ENCODE peak calls at places on chromosomes 12 and 14, in seven cellular contexts. I, L, N, H, S, Q and O are unnamed samples.
A peak's percentile ranks its signal among the peaks of the same experiment; 100 is the strongest.

GRCh38 chr14:67940894-67941455 is 121.4 kb downstream of the RAD51B start:
- DNase-seq in I (no peak), L (peak; percentile 14), N (no peak), H (peak; percentile 61), S (no peak), Q (no peak), O (peak; percentile 83)

GRCh38 chr12:100391856-100392255 is 35.0 kb downstream of the SLC17A8 start:
- DNase-seq in I (no peak), L (no peak), N (no peak), H (no peak), S (no peak), Q (no peak), O (no peak)

GRCh38 chr14:90675399-90675798 is 140.8 kb downstream of the TTC7B start:
- DNase-seq in I (no peak), L (no peak), N (no peak), H (peak; percentile 54), S (no peak), Q (no peak), O (peak; percentile 75)

GRCh38 chr12:40473979-40474378 is 218.3 kb upstream of the CNTN1 start:
- DNase-seq in I (no peak), L (no peak), N (no peak), H (no peak), S (no peak), Q (no peak), O (no peak)

GRCh38 chr12:4293299-4293941 is 19.9 kb downstream of the CCND2 start:
- DNase-seq in I (no peak), L (no peak), N (no peak), H (no peak), S (no peak), Q (no peak), O (no peak)

GRCh38 chr12:7130791-7131501 is 775 bp downstream of the CLSTN3 start:
- DNase-seq in I (peak; percentile 89), L (no peak), N (peak; percentile 79), H (peak; percentile 46), S (no peak), Q (peak; percentile 90), O (peak; percentile 52)

GRCh38 chr14:23364164-23364571 is 804 bp downstream of the EFS start:
- DNase-seq in I (peak; percentile 70), L (peak; percentile 21), N (peak; percentile 86), H (peak; percentile 60), S (no peak), Q (no peak), O (no peak)

GRCh38 chr12:113462880-113463745 is 8.6 kb downstream of the LHX5 start:
- DNase-seq in I (peak; percentile 60), L (peak; percentile 11), N (no peak), H (no peak), S (no peak), Q (no peak), O (no peak)

GRCh38 chr12:110906088-110906487 is 14.3 kb downstream of the MYL2 start:
- DNase-seq in I (no peak), L (no peak), N (no peak), H (no peak), S (no peak), Q (no peak), O (no peak)

GRCh38 chr12:67827820-67828383 is 161.3 kb upstream of the IFNG-AS1 start:
- DNase-seq in I (no peak), L (no peak), N (peak; percentile 78), H (peak; percentile 99), S (no peak), Q (peak; percentile 65), O (peak; percentile 99)

GRCh38 chr14:24576766-24577165 is 716 bp upstream of the CTSG start:
- DNase-seq in I (no peak), L (no peak), N (no peak), H (no peak), S (no peak), Q (no peak), O (no peak)

GRCh38 chr12:4176168-4176567 is 97.4 kb upstream of the CCND2 start:
- DNase-seq in I (no peak), L (no peak), N (no peak), H (no peak), S (no peak), Q (no peak), O (no peak)

GRCh38 chr14:90454041-90455000 is 57.5 kb downstream of the CALM1 start:
- DNase-seq in I (peak; percentile 98), L (peak; percentile 91), N (peak; percentile 99), H (peak; percentile 83), S (peak; percentile 89), Q (peak; percentile 38), O (peak; percentile 62)

GRCh38 chr14:78697341-78697740 is 527.2 kb downstream of the NRXN3 start:
- DNase-seq in I (no peak), L (no peak), N (peak; percentile 48), H (peak; percentile 18), S (no peak), Q (no peak), O (peak; percentile 26)

GRCh38 chr12:6038160-6038559 is 86.3 kb downstream of the VWF start:
- DNase-seq in I (peak; percentile 95), L (peak; percentile 69), N (peak; percentile 94), H (peak; percentile 62), S (peak; percentile 57), Q (peak; percentile 78), O (peak; percentile 76)

GRCh38 chr14:72169521-72169920 is 237.3 kb downstream of the RGS6 start:
- DNase-seq in I (no peak), L (no peak), N (peak; percentile 28), H (no peak), S (no peak), Q (no peak), O (no peak)

GRCh38 chr14:56787530-56787929 is 22.7 kb downstream of the OTX2 start:
- DNase-seq in I (no peak), L (no peak), N (no peak), H (no peak), S (no peak), Q (no peak), O (no peak)

GRCh38 chr14:56782701-56783100 is 27.6 kb downstream of the OTX2 start:
- DNase-seq in I (no peak), L (no peak), N (no peak), H (no peak), S (no peak), Q (no peak), O (no peak)
- H4K8ac ChIP-seq in I (no peak overlapping the region), L (no peak overlapping the region), N (no peak overlapping the region), H (no peak overlapping the region), S (no peak overlapping the region), Q (no peak overlapping the region), O (no peak overlapping the region)

GRCh38 chr12:45105996-45106395 is 55.1 kb upstream of the DBX2 start:
- DNase-seq in I (no peak), L (no peak), N (no peak), H (no peak), S (no peak), Q (no peak), O (no peak)
- H4K8ac ChIP-seq in I (no peak overlapping the region), L (no peak overlapping the region), N (no peak overlapping the region), H (no peak overlapping the region), S (no peak overlapping the region), Q (no peak overlapping the region), O (no peak overlapping the region)

DNA sequence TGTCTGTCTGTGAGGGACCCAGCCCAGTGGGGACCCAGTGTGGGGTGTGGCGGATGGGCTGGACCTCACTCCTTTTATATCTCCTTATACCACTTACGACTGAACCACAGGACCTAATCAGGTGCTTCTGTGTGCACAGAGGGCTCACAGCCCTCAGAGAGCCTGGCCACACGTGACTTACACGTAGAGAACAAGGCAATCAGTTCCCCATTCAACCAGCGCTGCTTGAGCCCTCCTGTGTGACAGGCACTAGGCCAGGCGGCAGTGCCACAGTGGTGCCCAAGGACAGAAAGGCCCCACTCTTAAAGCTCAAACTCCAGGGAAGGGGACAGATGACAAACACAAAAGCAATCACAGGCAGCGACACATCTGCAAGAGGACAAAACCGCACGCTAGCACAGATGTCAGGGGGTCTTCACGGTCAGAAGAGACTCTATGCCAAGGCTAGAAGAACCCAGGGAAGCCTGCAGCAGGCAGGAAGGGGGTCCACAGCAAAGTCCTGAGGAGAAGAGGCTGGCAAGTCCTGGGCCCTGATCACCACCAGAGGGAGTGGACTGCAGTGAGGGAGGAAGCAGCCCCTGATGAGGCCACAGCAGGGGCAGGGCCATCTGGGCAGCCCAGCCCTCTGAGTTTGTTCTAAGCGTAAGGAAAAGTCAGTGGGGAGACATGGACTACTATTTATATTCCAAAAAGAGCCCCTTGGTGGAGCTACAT is 39.3 kb downstream of the SETD3 start:
- DNase-seq in I (peak; percentile 63), L (no peak), N (peak; percentile 75), H (peak; percentile 37), S (no peak), Q (no peak), O (no peak)
- H4K8ac ChIP-seq in I (no peak overlapping the region), L (peak overlapping the region; percentile 33), N (no peak overlapping the region), H (no peak overlapping the region), S (no peak overlapping the region), Q (no peak overlapping the region), O (no peak overlapping the region)

DNA sequence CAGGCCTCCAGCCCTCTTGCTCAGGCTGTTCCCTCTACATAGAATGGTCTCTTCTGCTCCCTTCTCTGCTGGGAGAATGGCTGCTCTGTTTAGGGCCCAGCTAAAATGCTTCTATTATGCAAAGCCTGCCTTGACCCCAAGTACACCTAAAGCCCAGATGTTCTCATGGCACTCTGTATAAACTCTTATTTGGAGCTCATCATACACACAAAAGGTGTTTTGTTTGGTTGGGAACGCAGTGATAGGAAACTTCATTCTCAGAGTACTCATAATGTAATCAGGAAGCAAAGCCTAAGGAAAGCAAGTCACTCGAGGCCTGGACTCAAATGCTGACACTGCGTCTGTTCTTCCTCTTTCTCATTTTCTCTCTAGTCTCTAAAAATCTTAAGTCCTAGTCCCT is 38.2 kb upstream of the SYCP3 start:
- DNase-seq in I (no peak), L (no peak), N (no peak), H (no peak), S (no peak), Q (no peak), O (no peak)
- H4K8ac ChIP-seq in I (no peak overlapping the region), L (no peak overlapping the region), N (no peak overlapping the region), H (no peak overlapping the region), S (no peak overlapping the region), Q (no peak overlapping the region), O (no peak overlapping the region)

DNA sequence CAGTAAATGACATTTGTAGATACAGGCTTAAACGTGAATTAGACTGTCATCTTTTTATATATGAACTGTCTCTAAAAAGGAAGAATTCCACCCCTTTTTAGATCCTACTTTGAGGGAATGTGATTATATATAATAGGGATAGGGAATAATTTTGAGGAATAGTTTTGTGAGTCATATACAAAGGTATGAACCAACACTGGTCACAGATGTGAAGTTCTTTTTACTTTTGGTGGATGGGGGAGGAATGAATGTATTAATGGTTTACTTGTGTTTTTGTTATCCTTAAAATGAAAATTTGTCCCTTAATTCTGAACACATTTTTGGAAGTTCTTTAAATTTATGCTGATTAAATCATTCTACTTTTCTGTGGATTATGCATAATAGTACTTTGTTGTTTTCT is 30.4 kb downstream of the FRS2 start:
- DNase-seq in I (no peak), L (no peak), N (no peak), H (no peak), S (no peak), Q (no peak), O (peak; percentile 50)
- H4K8ac ChIP-seq in I (no peak overlapping the region), L (no peak overlapping the region), N (no peak overlapping the region), H (no peak overlapping the region), S (no peak overlapping the region), Q (no peak overlapping the region), O (no peak overlapping the region)

DNA sequence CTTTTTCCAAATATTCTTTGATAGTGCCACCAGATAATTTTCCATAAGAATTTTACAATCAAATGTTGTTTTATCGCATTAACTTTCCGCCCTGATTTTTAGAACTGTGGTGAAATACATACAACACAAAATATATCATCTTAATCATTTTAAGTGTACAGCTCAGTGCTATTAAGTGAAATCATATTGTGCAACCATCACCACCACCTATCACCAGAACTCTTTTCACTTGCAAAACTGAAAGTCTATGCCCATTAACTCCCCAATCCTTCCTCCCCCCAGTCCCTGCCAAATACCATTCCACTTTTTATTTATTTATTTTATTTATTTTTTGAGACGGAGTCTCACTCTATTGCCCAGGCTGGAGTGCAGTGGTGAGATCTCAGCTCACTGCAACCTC is 36.6 kb downstream of the CDKL1 start:
- DNase-seq in I (no peak), L (no peak), N (no peak), H (no peak), S (no peak), Q (no peak), O (no peak)
- H4K8ac ChIP-seq in I (no peak overlapping the region), L (no peak overlapping the region), N (no peak overlapping the region), H (no peak overlapping the region), S (no peak overlapping the region), Q (no peak overlapping the region), O (no peak overlapping the region)